ENCODE peak calls at places on chromosomes 6 and 20, in four cellular contexts. U is MM.1S, H is fibroblast of mammary gland, Q is right atrium auricular region. T is an unnamed sample.

GRCh38 chr6:31466466-31466865 is 31.5 kb upstream of the MICB start:
- DNase-seq in Q (no peak), U (no peak), H (no peak), T (no peak)

GRCh38 chr20:5513975-5514516 is 197.3 kb upstream of the PROKR2 start:
- DNase-seq in U (no peak), Q (no peak), H (peak), T (no peak)

GRCh38 chr6:23282243-23283021 is 713.1 kb downstream of the HDGFL1 start:
- DNase-seq in H (no peak), U (no peak), Q (no peak), T (no peak)

GRCh38 chr20:595330-596308 is 14.5 kb downstream of the TCF15 start:
- DNase-seq in U (no peak), Q (no peak), H (no peak), T (peak)

GRCh38 chr20:38730989-38731737 is 6.9 kb downstream of the SLC32A1 start:
- DNase-seq in Q (no peak), U (peak), H (peak), T (peak)

GRCh38 chr20:1813674-1814635 is 81.3 kb upstream of the SIRPA start:
- DNase-seq in U (no peak), H (no peak), Q (peak), T (no peak)

GRCh38 chr6:44034931-44035345 is 92.3 kb downstream of the MRPL14 start:
- DNase-seq in Q (no peak), H (no peak), U (no peak), T (no peak)

GRCh38 chr6:88006559-88006958 is 41.1 kb upstream of the SPACA1 start:
- DNase-seq in Q (no peak), U (no peak), H (no peak), T (no peak)

GRCh38 chr6:136987526-136987925 is 57.2 kb downstream of the IL20RA start:
- DNase-seq in H (no peak), U (no peak), Q (no peak), T (no peak)

GRCh38 chr6:14165091-14165490 is 47.5 kb downstream of the CD83 start:
- DNase-seq in H (peak), Q (no peak), U (no peak), T (no peak)

GRCh38 chr6:10552237-10552810 is 31.2 kb downstream of the GCNT2 start:
- DNase-seq in U (no peak), H (no peak), Q (no peak), T (no peak)

GRCh38 chr20:40938020-40938419 is 90.6 kb upstream of the TOP1 start:
- DNase-seq in Q (no peak), H (no peak), U (no peak), T (no peak)

GRCh38 chr6:32288426-32288825 is 64.6 kb upstream of the NOTCH4 start:
- DNase-seq in U (no peak), H (no peak), Q (no peak), T (no peak)

GRCh38 chr20:37868998-37869861 is 33.7 kb upstream of the VSTM2L start:
- DNase-seq in Q (no peak), U (no peak), H (no peak), T (peak)

GRCh38 chr6:2970753-2971419 is 481 bp downstream of the SERPINB6 start:
- DNase-seq in U (peak), Q (peak), H (no peak), T (peak)

GRCh38 chr6:32968770-32969684 is 633 bp downstream of the BRD2 start:
- DNase-seq in Q (peak), U (peak), H (peak), T (peak)

GRCh38 chr6:61886608-61887259 is 399.3 kb downstream of the KHDRBS2 start:
- DNase-seq in U (peak), Q (no peak), H (no peak), T (no peak)

GRCh38 chr20:1813101-1813529 is 82.1 kb upstream of the SIRPA start:
- DNase-seq in Q (peak), H (peak), U (no peak), T (no peak)

GRCh38 chr6:75272145-75272840 is 12.3 kb downstream of the TMEM30A start:
- DNase-seq in Q (no peak), H (peak), U (no peak), T (no peak)

GRCh38 chr6:164412566-164412965 is 896.8 kb downstream of the C6orf118 start:
- DNase-seq in Q (no peak), H (no peak), U (no peak), T (no peak)

GRCh38 chr6:164415832-164416563 is 893.4 kb downstream of the C6orf118 start:
- DNase-seq in U (no peak), H (no peak), Q (no peak), T (no peak)

GRCh38 chr6:164414695-164415094 is 894.7 kb downstream of the C6orf118 start:
- DNase-seq in U (no peak), Q (no peak), H (no peak), T (no peak)

GRCh38 chr6:164419099-164419498 is 890.3 kb downstream of the C6orf118 start:
- DNase-seq in H (no peak), Q (no peak), U (no peak), T (no peak)

DNA sequence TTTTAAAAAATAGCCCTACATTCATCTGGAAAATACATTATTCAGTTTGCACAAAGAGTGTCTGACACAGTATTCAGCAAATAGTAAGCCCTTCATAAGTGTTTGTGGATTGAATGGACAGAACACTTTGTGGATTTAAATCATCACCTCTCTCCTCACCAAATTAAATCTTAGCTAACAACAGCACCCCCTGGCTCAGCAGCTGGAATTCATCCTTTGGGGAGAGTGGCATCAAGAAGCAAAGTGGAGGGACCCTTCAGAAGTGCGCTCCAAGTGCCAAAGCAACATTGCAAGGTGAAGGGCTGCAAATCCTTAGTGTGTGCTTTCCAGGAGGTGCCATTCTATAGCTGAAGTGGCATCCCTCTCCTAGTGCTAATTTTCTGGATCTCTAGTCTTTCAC is 891.9 kb downstream of the C6orf118 start:
- DNase-seq in H (no peak), U (no peak), Q (no peak), T (no peak)
- TF ChIP-seq CTCF in H (no peak), U (no peak), Q (peak), T (no peak)

DNA sequence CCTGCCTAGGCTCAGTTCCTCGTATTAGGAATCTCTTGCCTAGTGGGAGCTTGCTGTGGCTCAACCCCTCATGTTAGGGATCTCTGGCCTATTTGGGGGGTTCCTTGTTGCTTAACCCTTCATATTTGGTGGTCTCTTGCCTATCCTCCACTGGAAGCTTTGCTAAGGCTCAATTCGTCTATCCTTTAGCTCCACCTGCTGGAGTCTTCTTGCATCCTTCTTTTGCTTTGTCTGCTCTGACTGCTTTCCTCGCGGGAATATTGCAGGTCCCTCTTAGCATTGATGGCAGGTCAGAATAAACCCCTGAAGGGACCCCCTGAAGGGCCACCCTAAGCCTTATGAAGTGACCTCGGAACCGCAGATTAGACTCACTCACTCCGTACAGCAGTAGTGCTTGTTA is 203.0 kb upstream of the TBX18 start:
- DNase-seq in U (peak), H (peak), Q (no peak), T (no peak)
- TF ChIP-seq CTCF in U (peak), H (peak), Q (no peak), T (peak)

DNA sequence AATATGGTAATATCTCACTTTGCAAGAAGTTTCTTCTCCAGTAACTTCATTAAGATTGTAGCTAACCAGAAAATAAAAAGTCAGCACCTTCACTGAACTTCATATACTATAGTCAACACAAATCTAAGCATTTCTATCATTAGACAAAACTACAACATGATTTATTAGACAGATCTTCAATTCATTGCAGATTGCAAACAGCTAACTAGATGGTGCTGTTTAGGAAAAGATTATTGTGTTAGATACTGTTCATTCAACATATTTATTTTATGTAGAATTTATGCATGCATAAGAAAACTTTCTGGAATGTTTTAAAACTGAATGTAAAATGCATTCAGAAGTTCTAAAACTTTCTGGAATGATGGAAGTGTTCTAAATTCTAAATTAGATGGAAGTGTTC is 442.1 kb downstream of the HTR1B start:
- DNase-seq in U (no peak), H (no peak), Q (no peak), T (no peak)
- TF ChIP-seq CTCF in U (no peak), H (no peak), Q (no peak), T (no peak)

GRCh38 chr20:58245181-58245891 is 16.9 kb upstream of the ANKRD60 start:
- DNase-seq in U (no peak), H (no peak), Q (no peak), T (no peak)

GRCh38 chr20:58245931-58246330 is 17.5 kb upstream of the ANKRD60 start:
- DNase-seq in Q (no peak), U (no peak), H (no peak), T (no peak)

GRCh38 chr20:58244517-58245030 is 16.1 kb upstream of the ANKRD60 start:
- DNase-seq in Q (no peak), H (no peak), U (no peak), T (no peak)

GRCh38 chr20:58243653-58244410 is 15.4 kb upstream of the ANKRD60 start:
- DNase-seq in U (no peak), Q (no peak), H (no peak), T (no peak)

DNA sequence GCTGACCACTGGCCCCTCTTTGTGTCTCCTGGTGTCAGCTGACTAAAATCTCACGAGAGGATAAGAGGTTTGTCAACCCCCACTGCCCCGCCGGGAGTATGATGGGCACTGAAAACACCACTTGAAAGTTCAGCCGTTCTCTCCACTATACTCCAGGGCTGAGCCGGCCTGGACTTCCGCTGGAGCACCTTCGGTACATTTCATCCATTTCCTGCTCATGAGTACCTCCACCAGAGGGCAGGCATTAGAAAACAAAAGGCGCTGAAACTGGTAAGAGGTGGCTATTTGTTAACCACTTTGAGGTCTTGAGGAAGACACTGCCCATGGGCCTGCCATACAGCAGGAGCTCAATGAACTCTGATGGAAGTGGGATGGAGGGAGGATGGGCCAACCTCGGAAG is 17.9 kb upstream of the ANKRD60 start:
- DNase-seq in U (no peak), H (no peak), Q (no peak), T (no peak)
- TF ChIP-seq CTCF in U (no peak), H (peak), Q (peak), T (no peak)

DNA sequence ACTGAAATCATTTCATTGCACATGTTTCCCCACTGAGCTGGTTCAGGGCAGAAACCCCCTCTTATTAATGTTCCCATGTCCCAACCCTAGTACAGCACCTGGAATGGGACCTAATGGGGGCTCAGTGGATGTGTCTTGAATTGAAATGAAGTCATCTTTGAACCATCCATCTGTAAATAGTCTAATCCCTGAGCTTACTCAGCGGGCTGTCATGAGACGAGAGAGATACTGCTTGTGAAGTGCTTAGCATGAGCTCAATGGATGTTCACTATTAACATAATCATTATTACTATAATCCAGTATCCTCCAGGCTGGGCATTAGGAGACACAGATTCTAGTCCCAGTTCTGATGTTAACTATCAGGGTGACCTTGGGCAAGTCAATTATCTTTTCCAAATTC is 106.6 kb upstream of the LRFN2 start:
- DNase-seq in Q (no peak), H (no peak), U (no peak), T (no peak)
- TF ChIP-seq CTCF in Q (no peak), H (no peak), U (no peak), T (no peak)

GRCh38 chr6:91337967-91338366 is 751.1 kb upstream of the MAP3K7 start:
- DNase-seq in Q (no peak), U (no peak), H (no peak), T (no peak)
- TF ChIP-seq CTCF in Q (peak), U (no peak), H (peak), T (no peak)

DNA sequence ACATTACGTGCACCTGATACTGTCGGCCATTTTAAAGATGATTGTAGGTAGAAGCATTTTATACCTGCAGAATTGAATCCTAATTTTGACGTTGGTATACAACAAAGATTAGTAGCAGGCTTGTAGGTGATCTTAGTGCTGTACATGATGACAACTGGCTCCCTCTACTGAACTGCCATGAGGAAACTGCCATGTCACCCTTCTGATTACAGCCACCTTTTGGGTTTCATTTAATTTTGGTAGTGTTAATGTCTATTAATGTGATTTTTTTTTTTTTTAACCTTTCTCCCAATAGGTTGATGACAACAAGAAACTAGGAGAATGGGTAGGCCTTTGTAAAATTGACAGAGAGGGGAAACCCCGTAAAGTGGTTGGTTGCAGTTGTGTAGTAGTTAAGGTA is 2.3 kb downstream of the RPS12 start:
- DNase-seq in U (no peak), Q (no peak), H (no peak), T (no peak)
- TF ChIP-seq CTCF in U (no peak), Q (no peak), H (no peak), T (peak)